ENCODE peak calls at places on chromosomes 1 and 21, in ten cellular contexts. One of them, this sample, is unnamed.
A peak's percentile ranks its signal among the peaks of the same experiment; 100 is the strongest.

GRCh38 chr1:110750446-110751029 is 75.8 kb upstream of the KCNA3 start:
- DNase-seq in NCI-H1417: no peak
- DNase-seq in T47D: no peak
- DNase-seq in omental fat pad: no peak
- DNase-seq in stimulated activated CD8-positive, alpha-beta memory T cell treated with anti-CD3 and anti-CD28 coated beads, Interleukin-2, amount 100 ng/mL, for 1 hour: no peak
- DNase-seq in mesendoderm: peak; percentile 25
- DNase-seq in SHP77: no peak
- DNase-seq in esophagus muscularis mucosa: no peak
- DNase-seq in occipital lobe: no peak
- DNase-seq in myocyte: no peak
- DNase-seq in this sample: no peak

GRCh38 chr1:230568008-230568407 is 74.3 kb upstream of the COG2 start:
- DNase-seq in occipital lobe: peak; percentile 76
- DNase-seq in myocyte: peak; percentile 73
- DNase-seq in omental fat pad: no peak
- DNase-seq in stimulated activated CD8-positive, alpha-beta memory T cell treated with anti-CD3 and anti-CD28 coated beads, Interleukin-2, amount 100 ng/mL, for 1 hour: no peak
- DNase-seq in T47D: peak; percentile 54
- DNase-seq in mesendoderm: peak; percentile 44
- DNase-seq in esophagus muscularis mucosa: no peak
- DNase-seq in NCI-H1417: no peak
- DNase-seq in SHP77: peak; percentile 83
- DNase-seq in this sample: no peak

GRCh38 chr1:214261206-214262123 is 19.5 kb upstream of the SMYD2 start:
- DNase-seq in occipital lobe: peak; percentile 78
- DNase-seq in SHP77: peak; percentile 85
- DNase-seq in stimulated activated CD8-positive, alpha-beta memory T cell treated with anti-CD3 and anti-CD28 coated beads, Interleukin-2, amount 100 ng/mL, for 1 hour: peak; percentile 65
- DNase-seq in myocyte: peak; percentile 88
- DNase-seq in mesendoderm: peak; percentile 80
- DNase-seq in NCI-H1417: peak; percentile 72
- DNase-seq in T47D: peak; percentile 92
- DNase-seq in esophagus muscularis mucosa: no peak
- DNase-seq in omental fat pad: peak; percentile 67
- DNase-seq in this sample: peak; percentile 79

GRCh38 chr1:92755541-92756351 is 29.2 kb downstream of the EVI5 start:
- DNase-seq in omental fat pad: no peak
- DNase-seq in T47D: no peak
- DNase-seq in SHP77: no peak
- DNase-seq in mesendoderm: no peak
- DNase-seq in NCI-H1417: no peak
- DNase-seq in esophagus muscularis mucosa: no peak
- DNase-seq in myocyte: no peak
- DNase-seq in occipital lobe: peak; percentile 38
- DNase-seq in stimulated activated CD8-positive, alpha-beta memory T cell treated with anti-CD3 and anti-CD28 coated beads, Interleukin-2, amount 100 ng/mL, for 1 hour: no peak
- DNase-seq in this sample: no peak

GRCh38 chr1:166490437-166490784 is 323.6 kb upstream of the FAM78B start:
- DNase-seq in myocyte: peak; percentile 50
- DNase-seq in NCI-H1417: no peak
- DNase-seq in SHP77: no peak
- DNase-seq in stimulated activated CD8-positive, alpha-beta memory T cell treated with anti-CD3 and anti-CD28 coated beads, Interleukin-2, amount 100 ng/mL, for 1 hour: no peak
- DNase-seq in esophagus muscularis mucosa: no peak
- DNase-seq in T47D: no peak
- DNase-seq in mesendoderm: no peak
- DNase-seq in omental fat pad: no peak
- DNase-seq in occipital lobe: no peak
- DNase-seq in this sample: no peak

GRCh38 chr1:174359454-174359805 is 88.3 kb upstream of the GPR52 start:
- DNase-seq in myocyte: peak; percentile 7
- DNase-seq in mesendoderm: no peak
- DNase-seq in esophagus muscularis mucosa: no peak
- DNase-seq in NCI-H1417: no peak
- DNase-seq in SHP77: no peak
- DNase-seq in T47D: no peak
- DNase-seq in omental fat pad: no peak
- DNase-seq in stimulated activated CD8-positive, alpha-beta memory T cell treated with anti-CD3 and anti-CD28 coated beads, Interleukin-2, amount 100 ng/mL, for 1 hour: no peak
- DNase-seq in occipital lobe: no peak
- DNase-seq in this sample: no peak

GRCh38 chr1:24970399-24970753 is 40.3 kb upstream of the RUNX3 start:
- DNase-seq in SHP77: peak; percentile 6
- DNase-seq in esophagus muscularis mucosa: no peak
- DNase-seq in stimulated activated CD8-positive, alpha-beta memory T cell treated with anti-CD3 and anti-CD28 coated beads, Interleukin-2, amount 100 ng/mL, for 1 hour: no peak
- DNase-seq in omental fat pad: no peak
- DNase-seq in T47D: no peak
- DNase-seq in NCI-H1417: no peak
- DNase-seq in occipital lobe: no peak
- DNase-seq in mesendoderm: peak; percentile 66
- DNase-seq in myocyte: no peak
- DNase-seq in this sample: no peak

GRCh38 chr1:2946291-2946690 is 75.0 kb upstream of the ACTRT2 start:
- DNase-seq in esophagus muscularis mucosa: no peak
- DNase-seq in SHP77: no peak
- DNase-seq in omental fat pad: no peak
- DNase-seq in stimulated activated CD8-positive, alpha-beta memory T cell treated with anti-CD3 and anti-CD28 coated beads, Interleukin-2, amount 100 ng/mL, for 1 hour: no peak
- DNase-seq in mesendoderm: peak; percentile 24
- DNase-seq in NCI-H1417: no peak
- DNase-seq in myocyte: no peak
- DNase-seq in T47D: no peak
- DNase-seq in occipital lobe: no peak
- DNase-seq in this sample: no peak

GRCh38 chr21:45151484-45152115 is 77.2 kb downstream of the ADARB1 start:
- DNase-seq in SHP77: no peak
- DNase-seq in omental fat pad: no peak
- DNase-seq in esophagus muscularis mucosa: no peak
- DNase-seq in mesendoderm: no peak
- DNase-seq in stimulated activated CD8-positive, alpha-beta memory T cell treated with anti-CD3 and anti-CD28 coated beads, Interleukin-2, amount 100 ng/mL, for 1 hour: no peak
- DNase-seq in myocyte: peak; percentile 62
- DNase-seq in occipital lobe: no peak
- DNase-seq in NCI-H1417: no peak
- DNase-seq in T47D: no peak
- DNase-seq in this sample: no peak

GRCh38 chr1:89552481-89553194 is 28.0 kb downstream of the LRRC8B start:
- DNase-seq in myocyte: peak; percentile 54
- DNase-seq in NCI-H1417: peak; percentile 25
- DNase-seq in mesendoderm: no peak
- DNase-seq in omental fat pad: no peak
- DNase-seq in esophagus muscularis mucosa: no peak
- DNase-seq in stimulated activated CD8-positive, alpha-beta memory T cell treated with anti-CD3 and anti-CD28 coated beads, Interleukin-2, amount 100 ng/mL, for 1 hour: no peak
- DNase-seq in occipital lobe: no peak
- DNase-seq in SHP77: no peak
- DNase-seq in T47D: peak; percentile 7
- DNase-seq in this sample: no peak

GRCh38 chr1:5594056-5594956 is 397.9 kb downstream of the NPHP4 start:
- DNase-seq in occipital lobe: no peak
- DNase-seq in stimulated activated CD8-positive, alpha-beta memory T cell treated with anti-CD3 and anti-CD28 coated beads, Interleukin-2, amount 100 ng/mL, for 1 hour: no peak
- DNase-seq in esophagus muscularis mucosa: peak; percentile 72
- DNase-seq in mesendoderm: no peak
- DNase-seq in NCI-H1417: no peak
- DNase-seq in omental fat pad: no peak
- DNase-seq in SHP77: no peak
- DNase-seq in T47D: no peak
- DNase-seq in myocyte: no peak
- DNase-seq in this sample: no peak

GRCh38 chr1:7438396-7438785 is 332.7 kb upstream of the VAMP3 start:
- DNase-seq in occipital lobe: no peak
- DNase-seq in SHP77: no peak
- DNase-seq in omental fat pad: no peak
- DNase-seq in esophagus muscularis mucosa: no peak
- DNase-seq in T47D: no peak
- DNase-seq in stimulated activated CD8-positive, alpha-beta memory T cell treated with anti-CD3 and anti-CD28 coated beads, Interleukin-2, amount 100 ng/mL, for 1 hour: no peak
- DNase-seq in NCI-H1417: no peak
- DNase-seq in myocyte: no peak
- DNase-seq in mesendoderm: no peak
- DNase-seq in this sample: no peak

GRCh38 chr1:229671310-229671709 is 45.3 kb downstream of the URB2 start:
- DNase-seq in T47D: no peak
- DNase-seq in mesendoderm: no peak
- DNase-seq in occipital lobe: no peak
- DNase-seq in myocyte: no peak
- DNase-seq in esophagus muscularis mucosa: no peak
- DNase-seq in stimulated activated CD8-positive, alpha-beta memory T cell treated with anti-CD3 and anti-CD28 coated beads, Interleukin-2, amount 100 ng/mL, for 1 hour: no peak
- DNase-seq in NCI-H1417: no peak
- DNase-seq in omental fat pad: no peak
- DNase-seq in SHP77: no peak
- DNase-seq in this sample: no peak